ENCODE peak calls at places on chromosomes 11 and 22, in four cellular contexts. O, K, S and Z are unnamed samples.

GRCh38 chr11:35593143-35593542 is 25.1 kb upstream of the FJX1 start:
- DNase-seq in O (peak; percentile 89), K (no peak), S (no peak), Z (peak; percentile 69)

GRCh38 chr11:8013833-8014232 is 26.7 kb downstream of the EIF3F start:
- DNase-seq in S (no peak), O (no peak), K (no peak), Z (no peak)

GRCh38 chr22:45817705-45818104 is 146.1 kb downstream of the ATXN10 start:
- DNase-seq in S (no peak), K (no peak), O (no peak), Z (no peak)

GRCh38 chr22:46696225-46696518 is 41.9 kb downstream of the CERK start:
- DNase-seq in S (no peak), O (no peak), K (no peak), Z (no peak)

GRCh38 chr22:47400701-47401591 is 638.5 kb downstream of the TBC1D22A start:
- DNase-seq in S (no peak), K (no peak), O (no peak), Z (no peak)

GRCh38 chr22:39938509-39938908 is 21.7 kb upstream of the TMA7B start:
- DNase-seq in K (no peak), S (no peak), O (no peak), Z (no peak)

GRCh38 chr11:27910186-27910941 is 197.6 kb downstream of the KIF18A start:
- DNase-seq in O (peak; percentile 30), S (no peak), K (no peak), Z (no peak)

GRCh38 chr11:77381749-77382693 is 80.5 kb upstream of the GDPD4 start:
- DNase-seq in O (peak; percentile 87), S (no peak), K (no peak), Z (no peak)

GRCh38 chr11:31240340-31240904 is 129.1 kb downstream of the DCDC1 start:
- DNase-seq in K (peak; percentile 59), O (peak; percentile 70), S (no peak), Z (no peak)

GRCh38 chr22:49627217-49628181 is 200.2 kb downstream of the BRD1 start:
- DNase-seq in S (no peak), O (no peak), K (no peak), Z (no peak)

GRCh38 chr11:74311352-74311926 is at the start of gene P4HA3:
- DNase-seq in S (peak; percentile 66), O (peak; percentile 46), K (peak; percentile 18), Z (peak; percentile 74)

GRCh38 chr11:120564573-120565301 is 53.2 kb downstream of the GRIK4 start:
- DNase-seq in S (no peak), K (no peak), O (peak; percentile 31), Z (no peak)

GRCh38 chr11:59262419-59262818 is 49.7 kb upstream of the MPEG1 start:
- DNase-seq in K (no peak), O (no peak), S (no peak), Z (no peak)

GRCh38 chr11:61947486-61948210 is 2.5 kb upstream of the BEST1 start:
- DNase-seq in O (peak; percentile 95), K (peak; percentile 62), S (peak; percentile 88), Z (peak; percentile 81)

GRCh38 chr22:35375031-35375430 is 5.9 kb upstream of the HMOX1 start:
- DNase-seq in O (peak; percentile 29), K (no peak), S (no peak), Z (no peak)

GRCh38 chr11:1714908-1715885 is 18.2 kb downstream of the KRTAP5-6 start:
- DNase-seq in O (no peak), K (no peak), S (no peak), Z (no peak)

GRCh38 chr11:124194696-124195418 is 11.7 kb downstream of the OR10D3 start:
- DNase-seq in O (peak; percentile 80), S (peak; percentile 65), K (peak; percentile 57), Z (peak; percentile 38)

GRCh38 chr11:94747136-94748110 is 20.7 kb upstream of the AMOTL1 start:
- DNase-seq in K (no peak), S (no peak), O (no peak), Z (peak; percentile 92)

GRCh38 chr22:44383071-44383575 is 70.4 kb upstream of the SHISAL1 start:
- DNase-seq in K (no peak), O (no peak), S (no peak), Z (no peak)

GRCh38 chr11:78714539-78714938 is 139.9 kb upstream of the NARS2 start:
- DNase-seq in K (no peak), S (peak; percentile 9), O (no peak), Z (peak; percentile 5)

GRCh38 chr11:1293619-1294015 is 15.8 kb downstream of the TOLLIP start:
- DNase-seq in O (no peak), S (peak; percentile 31), K (no peak), Z (peak; percentile 11)

GRCh38 chr11:21866781-21867180 is 326.1 kb upstream of the ANO5 start:
- DNase-seq in K (no peak), S (no peak), O (no peak), Z (no peak)

GRCh38 chr22:43004362-43005035 is 10.4 kb downstream of the PACSIN2 start:
- DNase-seq in O (peak; percentile 68), S (peak; percentile 64), K (no peak), Z (no peak)

GRCh38 chr22:43000441-43001175 is 14.3 kb downstream of the PACSIN2 start:
- DNase-seq in K (no peak), S (no peak), O (peak; percentile 37), Z (no peak)

GRCh38 chr22:43002198-43002577 is 12.8 kb downstream of the PACSIN2 start:
- DNase-seq in O (peak; percentile 58), K (no peak), S (no peak), Z (peak; percentile 34)

GRCh38 chr22:43005106-43005505 is 9.8 kb downstream of the PACSIN2 start:
- DNase-seq in K (no peak), O (no peak), S (no peak), Z (no peak)

GRCh38 chr22:43001271-43002197 is 13.4 kb downstream of the PACSIN2 start:
- DNase-seq in S (no peak), O (peak; percentile 51), K (no peak), Z (no peak)
- H3K27ac ChIP-seq in S (peak overlapping the region; percentile 42), O (peak overlapping the region; percentile 82), K (peak overlapping the region; percentile 39), Z (peak overlapping the region; percentile 74)

GRCh38 chr11:72352859-72353551 is 81.3 kb downstream of the CLPB start:
- DNase-seq in O (peak; percentile 81), S (no peak), K (no peak), Z (no peak)
- TF ChIP-seq CTCF in O (peak; percentile 80), S (no peak), K (no peak), Z (no peak)

GRCh38 chr11:122750047-122750446 is 88.3 kb upstream of the CRTAM start:
- DNase-seq in S (no peak), K (no peak), O (no peak), Z (no peak)
- H3K27ac ChIP-seq in S (no peak overlapping the region), K (no peak overlapping the region), O (no peak overlapping the region), Z (no peak overlapping the region)

GRCh38 chr11:20035375-20035700 is 124.9 kb downstream of the DBX1 start:
- DNase-seq in K (no peak), S (no peak), O (peak; percentile 35), Z (no peak)

GRCh38 chr11:20034941-20035340 is 125.3 kb downstream of the DBX1 start:
- DNase-seq in K (no peak), O (no peak), S (no peak), Z (no peak)

GRCh38 chr11:20032577-20033265 is 127.6 kb downstream of the DBX1 start:
- DNase-seq in K (no peak), S (no peak), O (no peak), Z (no peak)

GRCh38 chr11:20032127-20032526 is 128.1 kb downstream of the DBX1 start:
- DNase-seq in K (no peak), O (no peak), S (no peak), Z (no peak)

DNA sequence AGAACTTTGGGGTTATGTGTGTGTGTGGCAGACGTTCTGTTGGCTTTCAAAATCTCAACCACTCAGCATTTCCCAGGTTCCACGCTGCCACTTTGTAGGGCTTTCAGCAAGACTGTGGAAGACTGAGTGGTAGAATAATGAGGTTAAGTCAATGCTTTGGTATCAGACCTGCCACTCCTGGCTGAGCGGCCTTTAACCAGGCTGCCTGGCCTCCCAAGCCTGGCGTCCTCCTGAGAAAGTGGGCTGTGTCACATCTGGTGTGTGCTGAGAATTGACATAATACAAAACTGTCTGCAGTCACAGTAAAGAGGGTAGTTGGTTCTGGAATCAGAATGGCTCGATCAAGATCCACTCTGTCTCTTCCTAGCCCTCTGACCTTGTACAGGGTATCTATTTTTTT is 126.5 kb downstream of the DBX1 start:
- DNase-seq in O (no peak), S (no peak), K (no peak), Z (no peak)
- TF ChIP-seq CTCF in O (no peak), S (no peak), K (no peak), Z (no peak)

GRCh38 chr22:32335471-32335870 is 22.2 kb upstream of the RFPL3 start:
- DNase-seq in O (no peak), K (no peak), S (no peak), Z (no peak)

GRCh38 chr22:32334640-32335365 is 22.9 kb upstream of the RFPL3 start:
- DNase-seq in O (no peak), K (no peak), S (no peak), Z (no peak)

GRCh38 chr22:32333141-32333768 is 24.4 kb upstream of the RFPL3 start:
- DNase-seq in O (no peak), K (no peak), S (no peak), Z (no peak)

GRCh38 chr22:32331918-32332725 is 25.5 kb upstream of the RFPL3 start:
- DNase-seq in S (peak; percentile 2), K (no peak), O (no peak), Z (no peak)

DNA sequence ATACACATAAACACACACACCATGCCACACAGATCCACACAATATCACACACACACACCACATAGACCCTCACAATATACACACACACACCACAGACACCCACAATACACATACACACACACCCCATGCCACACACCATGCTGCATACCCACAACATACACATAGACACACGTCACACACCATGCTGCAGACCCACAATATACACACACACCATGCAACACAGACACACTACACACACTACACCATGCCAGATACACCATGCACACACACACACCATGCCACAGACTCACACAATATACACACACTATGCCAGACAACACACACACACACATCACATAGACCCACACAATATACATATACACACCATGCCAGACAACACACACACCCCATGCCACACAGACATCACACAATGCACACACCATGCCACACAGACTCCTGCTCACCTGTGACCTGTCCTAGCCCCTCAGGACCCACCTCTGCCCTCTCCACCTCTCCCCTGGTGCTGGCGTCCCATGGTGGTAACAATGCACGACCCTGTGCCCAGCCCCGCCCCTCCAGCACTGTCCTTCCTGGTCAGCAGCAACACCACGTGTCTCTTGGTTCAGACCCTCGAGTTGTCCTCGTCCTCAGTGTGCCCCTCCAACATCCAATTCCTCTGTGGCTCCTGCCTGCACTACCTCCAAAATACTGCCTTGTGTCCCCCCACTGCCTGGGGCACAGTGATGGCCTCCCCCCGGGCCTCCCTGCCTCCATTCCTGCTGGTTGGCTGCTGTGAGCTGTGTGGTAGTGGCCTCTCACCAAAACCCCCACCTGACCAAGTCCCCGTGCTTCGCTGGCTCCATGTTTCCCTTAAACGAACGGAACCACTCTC is 23.7 kb upstream of the RFPL3 start:
- DNase-seq in K (no peak), O (no peak), S (no peak), Z (no peak)
- H3K27ac ChIP-seq in K (no peak overlapping the region), O (no peak overlapping the region), S (no peak overlapping the region), Z (no peak overlapping the region)